ENCODE peak calls at places on chromosomes 16 and 17, in five cellular contexts. U, B, A, O and L are unnamed samples. For H3K4me1, the result is how much of the 10 kb centered on the place peaks cover.

GRCh38 chr16:88973007-88973410 is 4.0 kb downstream of the CBFA2T3 start:
- DNase-seq in B (no peak), U (no peak), A (no peak), O (no peak), L (no peak)

GRCh38 chr17:43820759-43821158 is 12.2 kb downstream of the MPP3 start:
- DNase-seq in O (no peak), A (no peak), U (no peak), B (no peak), L (no peak)

GRCh38 chr16:81738831-81739496 is 40.1 kb upstream of the PLCG2 start:
- DNase-seq in O (peak), U (no peak), A (no peak), B (peak), L (peak)

GRCh38 chr16:52123842-52124241 is 423.1 kb downstream of the TOX3 start:
- DNase-seq in B (no peak), U (no peak), O (no peak), A (no peak), L (no peak)

GRCh38 chr16:89485701-89486246 is 4.6 kb downstream of the ANKRD11 start:
- DNase-seq in A (no peak), U (no peak), B (no peak), O (no peak), L (no peak)

GRCh38 chr16:2243781-2244180 is 7.5 kb downstream of the DNASE1L2 start:
- DNase-seq in B (no peak), O (no peak), A (no peak), U (no peak), L (no peak)

GRCh38 chr17:42120161-42121065 is 754 bp downstream of the KAT2A start:
- DNase-seq in A (no peak), O (no peak), U (no peak), B (no peak), L (no peak)

GRCh38 chr17:82009413-82009812 is 13.3 kb downstream of the CENPX start:
- DNase-seq in A (no peak), O (no peak), B (no peak), U (no peak), L (no peak)

GRCh38 chr16:57041182-57042156 is 50.9 kb upstream of the CPNE2 start:
- DNase-seq in O (no peak), U (peak), B (no peak), A (no peak), L (no peak)

GRCh38 chr16:69286941-69287713 is 24.0 kb upstream of the VPS4A start:
- DNase-seq in U (peak), A (peak), B (no peak), O (peak), L (peak)

GRCh38 chr16:57045694-57046381 is 46.5 kb upstream of the CPNE2 start:
- DNase-seq in A (peak), B (peak), U (peak), O (peak), L (peak)

GRCh38 chr16:19595043-19595767 is 39.7 kb downstream of the VPS35L start:
- DNase-seq in B (no peak), A (peak), O (no peak), U (no peak), L (peak)

GRCh38 chr17:81976332-81977210 is 858 bp upstream of the ASPSCR1 start:
- DNase-seq in B (no peak), U (peak), A (peak), O (peak), L (no peak)

GRCh38 chr16:59635674-59636073 is 901.6 kb upstream of the GOT2 start:
- DNase-seq in U (no peak), B (no peak), O (no peak), A (peak), L (no peak)

GRCh38 chr17:54899721-54900456 is 763 bp upstream of the TOM1L1 start:
- DNase-seq in O (no peak), B (no peak), U (no peak), A (no peak), L (no peak)

GRCh38 chr17:47363171-47363570 is 39.4 kb downstream of the EFCAB13 start:
- DNase-seq in O (no peak), U (no peak), A (no peak), B (no peak), L (no peak)

GRCh38 chr17:72622661-72623433 is 469.6 kb downstream of the SLC39A11 start:
- DNase-seq in U (no peak), B (no peak), A (no peak), O (no peak), L (no peak)

GRCh38 chr16:59909262-59909661 is 1175.1 kb upstream of the GOT2 start:
- DNase-seq in O (no peak), U (no peak), A (no peak), B (no peak), L (no peak)

GRCh38 chr17:42414782-42415409 is 8.2 kb downstream of the CAVIN1 start:
- DNase-seq in B (no peak), A (no peak), U (peak), O (peak), L (peak)

GRCh38 chr16:25553711-25554436 is 137.9 kb upstream of the HS3ST4 start:
- DNase-seq in B (no peak), A (no peak), U (no peak), O (no peak), L (no peak)

GRCh38 chr17:3802461-3803307 is 1.7 kb upstream of the ITGAE start:
- DNase-seq in U (no peak), O (no peak), B (no peak), A (peak), L (no peak)

GRCh38 chr16:50736448-50736847 is 5.4 kb upstream of the CYLD start:
- DNase-seq in U (no peak), B (no peak), A (no peak), O (no peak), L (no peak)

GRCh38 chr17:15238064-15238463 is 27.1 kb downstream of the PMP22 start:
- DNase-seq in O (no peak), U (no peak), B (no peak), A (no peak), L (no peak)

GRCh38 chr16:74605746-74606520 is 981 bp downstream of the GLG1 start:
- DNase-seq in U (peak), O (no peak), A (peak), B (no peak), L (no peak)

GRCh38 chr17:65183736-65184135 is 46.6 kb downstream of the RGS9 start:
- DNase-seq in O (no peak), B (no peak), A (peak), U (no peak), L (no peak)

GRCh38 chr16:53605979-53606378 is 97.7 kb downstream of the RPGRIP1L start:
- DNase-seq in A (no peak), U (no peak), O (no peak), B (no peak), L (no peak)

GRCh38 chr16:5350118-5350517 is 252.5 kb upstream of the EEF2KMT start:
- DNase-seq in B (no peak), O (no peak), U (no peak), A (no peak), L (no peak)

GRCh38 chr16:24409045-24409444 is 130.3 kb upstream of the RBBP6 start:
- DNase-seq in U (peak), B (no peak), O (no peak), A (no peak), L (no peak)

GRCh38 chr17:6633263-6633662 is 7.2 kb downstream of the KIAA0753 start:
- DNase-seq in B (no peak), O (no peak), A (no peak), U (no peak), L (no peak)

GRCh38 chr16:85293899-85294642 is 181.8 kb upstream of the CIBAR2 start:
- DNase-seq in O (peak), U (no peak), A (no peak), B (no peak), L (no peak)

GRCh38 chr16:85290626-85291301 is 178.5 kb upstream of the CIBAR2 start:
- DNase-seq in A (no peak), O (no peak), U (no peak), B (no peak), L (no peak)

GRCh38 chr16:85296859-85297698 is 184.8 kb upstream of the CIBAR2 start:
- DNase-seq in U (peak), B (no peak), O (peak), A (peak), L (no peak)

GRCh38 chr16:85291302-85292148 is 179.3 kb upstream of the CIBAR2 start:
- DNase-seq in B (no peak), A (peak), O (peak), U (no peak), L (peak)

DNA sequence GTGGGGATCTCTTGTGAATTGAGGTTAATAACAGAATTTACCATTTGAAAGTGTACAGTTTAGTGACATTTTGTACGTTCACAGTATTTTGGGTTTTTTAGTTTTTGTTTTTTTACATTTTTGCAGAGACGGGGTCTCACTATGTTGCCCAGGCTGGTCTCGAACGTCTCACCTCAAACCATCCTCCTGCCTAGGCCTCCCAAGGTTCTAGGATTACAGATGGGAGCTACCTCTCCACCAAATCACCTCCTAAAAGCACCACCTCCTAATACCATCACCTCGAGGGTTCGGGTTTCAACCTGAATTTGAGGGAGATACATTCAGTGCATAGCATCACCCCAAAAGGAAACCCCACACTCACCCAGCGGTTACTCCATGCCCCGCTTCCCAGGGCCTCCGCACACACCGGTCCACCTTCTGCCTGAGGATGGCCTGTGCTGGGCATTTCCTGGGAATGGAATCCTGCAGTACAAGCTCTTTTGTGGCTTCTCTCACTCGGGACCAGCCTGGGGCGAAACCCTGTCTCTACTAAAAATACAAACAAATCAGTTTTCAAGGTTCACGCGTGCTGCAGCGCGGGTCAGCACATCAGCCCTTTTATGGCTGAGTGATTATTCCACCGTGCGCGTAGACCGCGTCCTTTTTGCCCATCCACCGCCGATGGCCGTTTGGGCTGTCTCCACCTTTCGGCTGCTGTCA is 182.7 kb upstream of the CIBAR2 start:
- DNase-seq in O (no peak), U (no peak), A (no peak), B (no peak), L (no peak)
- H3K4me1 ChIP-seq in O (under half), U (under half), A (under half), B (under half), L (under half)

GRCh38 chr17:27548369-27548768 is 82.6 kb upstream of the LGALS9 start:
- DNase-seq in A (no peak), O (no peak), U (no peak), B (no peak), L (no peak)
- H3K4me1 ChIP-seq in A (under half), O (under half), U (under half), B (half or more), L (under half)

GRCh38 chr16:8565498-8565897 is 24.8 kb downstream of the TMEM114 start:
- DNase-seq in O (no peak), B (no peak), A (no peak), U (peak), L (no peak)

GRCh38 chr16:8568231-8568617 is 22.1 kb downstream of the TMEM114 start:
- DNase-seq in O (no peak), A (peak), B (no peak), U (no peak), L (no peak)

GRCh38 chr16:8567355-8568230 is 22.7 kb downstream of the TMEM114 start:
- DNase-seq in A (peak), B (peak), O (peak), U (peak), L (peak)

GRCh38 chr16:8561496-8561895 is 28.8 kb downstream of the TMEM114 start:
- DNase-seq in B (no peak), A (no peak), U (no peak), O (no peak), L (no peak)

DNA sequence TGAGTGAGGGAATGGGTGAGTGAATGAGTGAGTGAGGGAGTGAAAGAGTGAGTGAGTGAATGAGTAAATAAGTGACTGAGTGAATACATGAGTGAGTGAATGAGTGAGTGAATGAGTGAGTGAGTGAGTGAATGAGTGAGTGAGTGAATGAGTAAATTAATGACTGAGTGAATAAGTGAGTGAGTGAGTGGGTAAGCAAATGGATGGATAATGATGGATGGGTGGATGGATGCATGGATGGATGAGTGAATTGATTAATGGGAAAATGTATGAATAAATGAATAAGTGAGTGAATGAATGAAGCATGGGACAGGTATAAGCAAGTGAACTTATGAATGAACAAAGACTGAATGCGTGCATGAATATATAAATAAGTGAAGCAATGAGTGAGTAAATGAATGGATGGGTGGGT is 25.4 kb downstream of the TMEM114 start:
- DNase-seq in B (no peak), O (no peak), A (no peak), U (peak), L (no peak)
- H3K4me1 ChIP-seq in B (under half), O (under half), A (under half), U (under half), L (under half)

GRCh38 chr16:68096491-68096890 is 11.3 kb downstream of the NFATC3 start:
- DNase-seq in O (no peak), U (no peak), A (no peak), B (no peak), L (no peak)

GRCh38 chr16:68097088-68097487 is 11.9 kb downstream of the NFATC3 start:
- DNase-seq in O (no peak), U (no peak), B (no peak), A (no peak), L (no peak)

GRCh38 chr16:68091604-68092261 is 6.6 kb downstream of the NFATC3 start:
- DNase-seq in B (no peak), O (no peak), U (no peak), A (peak), L (no peak)

GRCh38 chr16:68093816-68094613 is 8.8 kb downstream of the NFATC3 start:
- DNase-seq in U (peak), A (peak), B (no peak), O (no peak), L (no peak)

GRCh38 chr16:68094614-68094934 is 9.4 kb downstream of the NFATC3 start:
- DNase-seq in A (no peak), B (no peak), O (no peak), U (no peak), L (no peak)
- H3K4me1 ChIP-seq in A (under half), B (half or more), O (half or more), U (half or more), L (under half)

GRCh38 chr16:27378871-27379580 is 22.9 kb upstream of the IL21R start:
- DNase-seq in O (no peak), A (no peak), U (peak), B (no peak), L (no peak)
- H3K4me1 ChIP-seq in O (under half), A (under half), U (under half), B (under half), L (under half)

DNA sequence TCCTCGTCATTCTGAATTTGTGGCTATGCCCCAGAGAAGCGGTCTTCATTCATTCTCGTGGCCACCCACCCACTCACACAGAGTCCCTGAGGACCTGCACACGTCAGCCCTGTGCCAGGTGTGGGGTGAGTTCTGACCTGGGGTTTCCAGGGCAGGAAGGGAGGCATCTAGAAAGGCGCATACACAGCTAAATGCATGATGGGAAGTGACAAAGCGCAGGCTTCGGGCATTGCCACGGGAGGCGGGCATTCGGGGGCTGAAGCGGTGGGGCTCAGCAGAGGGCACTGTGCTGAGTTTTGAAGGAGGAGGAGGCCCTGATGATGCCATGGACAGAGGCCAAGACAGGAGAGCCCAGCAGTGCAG is 10.9 kb downstream of the UBALD2 start:
- DNase-seq in O (no peak), B (no peak), U (no peak), A (peak), L (no peak)
- H3K4me1 ChIP-seq in O (under half), B (half or more), U (half or more), A (under half), L (under half)

GRCh38 chr17:79116575-79117368 is 42.1 kb downstream of the ENGASE start:
- DNase-seq in O (no peak), U (no peak), A (no peak), B (no peak), L (no peak)
- H3K4me1 ChIP-seq in O (under half), U (under half), A (under half), B (under half), L (under half)